ENCODE peak calls at places on chromosomes 3 and 15, in eight cellular contexts. One of them, this sample, is unnamed.

GRCh38 chr3:194395767-194396527 is 3.1 kb downstream of the GP5 start:
- DNase-seq in gastrocnemius medialis: no peak
- DNase-seq in OCI-LY7: no peak
- DNase-seq in Karpas-422: no peak
- DNase-seq in left ventricle myocardium inferior: peak; percentile 27
- DNase-seq in aorta: no peak
- DNase-seq in K562: peak; percentile 79
- DNase-seq in neuronal stem cell: no peak
- DNase-seq in this sample: no peak

GRCh38 chr15:61871926-61872522 is 188.2 kb downstream of the VPS13C start:
- DNase-seq in left ventricle myocardium inferior: no peak
- DNase-seq in gastrocnemius medialis: no peak
- DNase-seq in Karpas-422: peak; percentile 44
- DNase-seq in K562: peak; percentile 15
- DNase-seq in OCI-LY7: peak; percentile 24
- DNase-seq in aorta: no peak
- DNase-seq in neuronal stem cell: no peak
- DNase-seq in this sample: no peak

GRCh38 chr3:58120075-58120812 is 90.5 kb downstream of the DNASE1L3 start:
- DNase-seq in gastrocnemius medialis: no peak
- DNase-seq in Karpas-422: no peak
- DNase-seq in K562: no peak
- DNase-seq in OCI-LY7: no peak
- DNase-seq in aorta: no peak
- DNase-seq in left ventricle myocardium inferior: no peak
- DNase-seq in neuronal stem cell: no peak
- DNase-seq in this sample: no peak

GRCh38 chr15:71437919-71438318 is 322.6 kb downstream of the THSD4 start:
- DNase-seq in OCI-LY7: no peak
- DNase-seq in gastrocnemius medialis: no peak
- DNase-seq in neuronal stem cell: no peak
- DNase-seq in left ventricle myocardium inferior: no peak
- DNase-seq in K562: no peak
- DNase-seq in aorta: no peak
- DNase-seq in Karpas-422: no peak
- DNase-seq in this sample: no peak

GRCh38 chr3:120765830-120766511 is 23.4 kb downstream of the GTF2E1 start:
- DNase-seq in neuronal stem cell: no peak
- DNase-seq in OCI-LY7: no peak
- DNase-seq in K562: no peak
- DNase-seq in Karpas-422: no peak
- DNase-seq in gastrocnemius medialis: no peak
- DNase-seq in aorta: no peak
- DNase-seq in left ventricle myocardium inferior: no peak
- DNase-seq in this sample: no peak

GRCh38 chr15:60994842-60995495 is 234.1 kb downstream of the RORA start:
- DNase-seq in Karpas-422: no peak
- DNase-seq in K562: no peak
- DNase-seq in aorta: no peak
- DNase-seq in neuronal stem cell: no peak
- DNase-seq in left ventricle myocardium inferior: peak; percentile 22
- DNase-seq in OCI-LY7: no peak
- DNase-seq in gastrocnemius medialis: no peak
- DNase-seq in this sample: no peak

GRCh38 chr15:91050128-91050455 is 27.7 kb upstream of the VPS33B start:
- DNase-seq in left ventricle myocardium inferior: no peak
- DNase-seq in OCI-LY7: no peak
- DNase-seq in neuronal stem cell: no peak
- DNase-seq in aorta: no peak
- DNase-seq in Karpas-422: no peak
- DNase-seq in K562: no peak
- DNase-seq in gastrocnemius medialis: no peak
- DNase-seq in this sample: no peak

GRCh38 chr3:38907426-38907825 is 91.4 kb upstream of the SCN10A start:
- DNase-seq in OCI-LY7: no peak
- DNase-seq in neuronal stem cell: no peak
- DNase-seq in left ventricle myocardium inferior: no peak
- DNase-seq in Karpas-422: no peak
- DNase-seq in K562: no peak
- DNase-seq in gastrocnemius medialis: no peak
- DNase-seq in aorta: no peak
- DNase-seq in this sample: no peak

GRCh38 chr15:60017538-60018199 is 13.6 kb downstream of the FOXB1 start:
- DNase-seq in K562: no peak
- DNase-seq in neuronal stem cell: no peak
- DNase-seq in OCI-LY7: no peak
- DNase-seq in Karpas-422: no peak
- DNase-seq in aorta: no peak
- DNase-seq in left ventricle myocardium inferior: no peak
- DNase-seq in gastrocnemius medialis: no peak
- DNase-seq in this sample: no peak

GRCh38 chr3:60294181-60294580 is 957.1 kb downstream of the FHIT start:
- DNase-seq in aorta: no peak
- DNase-seq in Karpas-422: no peak
- DNase-seq in neuronal stem cell: no peak
- DNase-seq in left ventricle myocardium inferior: no peak
- DNase-seq in OCI-LY7: no peak
- DNase-seq in gastrocnemius medialis: no peak
- DNase-seq in K562: no peak
- DNase-seq in this sample: no peak

GRCh38 chr3:16476636-16477035 is 36.9 kb downstream of the RFTN1 start:
- DNase-seq in neuronal stem cell: no peak
- DNase-seq in gastrocnemius medialis: no peak
- DNase-seq in aorta: no peak
- DNase-seq in OCI-LY7: no peak
- DNase-seq in Karpas-422: no peak
- DNase-seq in K562: no peak
- DNase-seq in left ventricle myocardium inferior: no peak
- DNase-seq in this sample: no peak

GRCh38 chr3:29955413-29955812 is 651.0 kb upstream of the TGFBR2 start:
- DNase-seq in neuronal stem cell: no peak
- DNase-seq in gastrocnemius medialis: no peak
- DNase-seq in aorta: no peak
- DNase-seq in K562: no peak
- DNase-seq in OCI-LY7: no peak
- DNase-seq in Karpas-422: no peak
- DNase-seq in left ventricle myocardium inferior: no peak
- DNase-seq in this sample: no peak

GRCh38 chr15:69161878-69162213 is 1.4 kb downstream of the GLCE start:
- DNase-seq in K562: no peak
- DNase-seq in OCI-LY7: no peak
- DNase-seq in gastrocnemius medialis: no peak
- DNase-seq in neuronal stem cell: no peak
- DNase-seq in left ventricle myocardium inferior: no peak
- DNase-seq in Karpas-422: no peak
- DNase-seq in aorta: no peak
- DNase-seq in this sample: no peak

GRCh38 chr3:120908803-120909601 is 997 bp downstream of the STXBP5L start:
- DNase-seq in neuronal stem cell: peak; percentile 11
- DNase-seq in Karpas-422: no peak
- DNase-seq in gastrocnemius medialis: no peak
- DNase-seq in left ventricle myocardium inferior: no peak
- DNase-seq in OCI-LY7: peak; percentile 58
- DNase-seq in aorta: peak; percentile 75
- DNase-seq in K562: no peak
- DNase-seq in this sample: no peak

GRCh38 chr3:168047190-168047795 is 48.4 kb downstream of the GOLIM4 start:
- DNase-seq in K562: peak; percentile 54
- DNase-seq in gastrocnemius medialis: no peak
- DNase-seq in neuronal stem cell: peak; percentile 46
- DNase-seq in left ventricle myocardium inferior: no peak
- DNase-seq in aorta: no peak
- DNase-seq in Karpas-422: peak; percentile 93
- DNase-seq in OCI-LY7: peak; percentile 89
- DNase-seq in this sample: no peak

GRCh38 chr3:45972534-45973402 is 22.9 kb downstream of the FYCO1 start:
- DNase-seq in Karpas-422: no peak
- DNase-seq in OCI-LY7: peak; percentile 43
- DNase-seq in K562: no peak
- DNase-seq in left ventricle myocardium inferior: no peak
- DNase-seq in neuronal stem cell: no peak
- DNase-seq in aorta: no peak
- DNase-seq in gastrocnemius medialis: peak; percentile 62
- DNase-seq in this sample: no peak

GRCh38 chr15:57138260-57138895 is 219.9 kb downstream of the TCF12 start:
- DNase-seq in neuronal stem cell: peak; percentile 48
- DNase-seq in Karpas-422: peak; percentile 59
- DNase-seq in aorta: no peak
- DNase-seq in left ventricle myocardium inferior: no peak
- DNase-seq in OCI-LY7: peak; percentile 24
- DNase-seq in K562: peak; percentile 52
- DNase-seq in gastrocnemius medialis: no peak
- DNase-seq in this sample: no peak

GRCh38 chr3:188049890-188050530 is 103.9 kb upstream of the LPP start:
- DNase-seq in K562: no peak
- DNase-seq in OCI-LY7: peak; percentile 74
- DNase-seq in left ventricle myocardium inferior: no peak
- DNase-seq in aorta: no peak
- DNase-seq in gastrocnemius medialis: no peak
- DNase-seq in neuronal stem cell: no peak
- DNase-seq in Karpas-422: peak; percentile 54
- DNase-seq in this sample: no peak

GRCh38 chr15:91694829-91695205 is 158.7 kb upstream of the SLCO3A1 start:
- DNase-seq in Karpas-422: no peak
- DNase-seq in gastrocnemius medialis: peak; percentile 31
- DNase-seq in neuronal stem cell: no peak
- DNase-seq in aorta: no peak
- DNase-seq in OCI-LY7: no peak
- DNase-seq in left ventricle myocardium inferior: no peak
- DNase-seq in K562: no peak
- DNase-seq in this sample: peak; percentile 59

GRCh38 chr3:30248423-30248822 is 358.0 kb upstream of the TGFBR2 start:
- DNase-seq in left ventricle myocardium inferior: no peak
- DNase-seq in Karpas-422: no peak
- DNase-seq in gastrocnemius medialis: no peak
- DNase-seq in K562: no peak
- DNase-seq in aorta: no peak
- DNase-seq in neuronal stem cell: no peak
- DNase-seq in OCI-LY7: no peak
- DNase-seq in this sample: no peak

GRCh38 chr3:170868577-170869239 is 1.3 kb downstream of the RPL22L1 start:
- DNase-seq in gastrocnemius medialis: no peak
- DNase-seq in OCI-LY7: no peak
- DNase-seq in K562: no peak
- DNase-seq in aorta: no peak
- DNase-seq in left ventricle myocardium inferior: no peak
- DNase-seq in neuronal stem cell: no peak
- DNase-seq in Karpas-422: peak; percentile 54
- DNase-seq in this sample: no peak

DNA sequence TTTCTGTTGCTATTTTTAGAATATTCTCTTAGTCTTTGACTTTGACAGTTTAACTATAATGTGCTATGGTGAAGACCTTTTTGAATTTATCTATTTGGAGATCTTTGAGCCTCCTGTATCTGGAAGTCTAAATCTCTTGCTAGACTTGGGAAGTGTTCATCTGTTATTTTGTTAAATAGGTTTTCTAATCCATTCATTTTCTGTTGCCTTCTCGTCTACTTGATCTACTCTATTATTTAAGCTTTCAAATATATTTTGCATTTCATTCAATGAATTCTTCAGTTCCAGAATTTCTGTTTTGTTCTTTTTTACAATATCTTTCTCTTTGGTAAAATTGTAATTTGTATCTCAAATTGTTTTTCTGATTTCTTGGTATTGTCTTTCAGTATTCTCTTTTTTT is 47.8 kb downstream of the LEKR1 start:
- DNase-seq in neuronal stem cell: no peak
- DNase-seq in gastrocnemius medialis: no peak
- DNase-seq in OCI-LY7: no peak
- DNase-seq in K562: no peak
- DNase-seq in aorta: no peak
- DNase-seq in left ventricle myocardium inferior: no peak
- DNase-seq in Karpas-422: peak; percentile 47
- DNase-seq in this sample: no peak
- H3K9me3 ChIP-seq in neuronal stem cell: peaks cover 3% of the 10 kb centered on the region
- H3K9me3 ChIP-seq in gastrocnemius medialis: peaks cover 4% of the 10 kb centered on the region
- H3K9me3 ChIP-seq in OCI-LY7: peaks cover 11% of the 10 kb centered on the region
- H3K9me3 ChIP-seq in K562: peaks cover 1% of the 10 kb centered on the region
- H3K9me3 ChIP-seq in aorta: no peaks in the 10 kb centered on the region
- H3K9me3 ChIP-seq in left ventricle myocardium inferior: peaks cover 71% of the 10 kb centered on the region
- H3K9me3 ChIP-seq in Karpas-422: peaks cover 26% of the 10 kb centered on the region
- H3K9me3 ChIP-seq in this sample: no peaks in the 10 kb centered on the region

GRCh38 chr3:42507751-42508335 is 5.4 kb downstream of the VIPR1 start:
- DNase-seq in gastrocnemius medialis: no peak
- DNase-seq in Karpas-422: no peak
- DNase-seq in neuronal stem cell: no peak
- DNase-seq in aorta: peak; percentile 41
- DNase-seq in OCI-LY7: no peak
- DNase-seq in left ventricle myocardium inferior: no peak
- DNase-seq in K562: no peak
- DNase-seq in this sample: no peak
- H3K4me1 ChIP-seq in gastrocnemius medialis: no peaks in the 10 kb centered on the region
- H3K4me1 ChIP-seq in Karpas-422: peaks cover 1% of the 10 kb centered on the region
- H3K4me1 ChIP-seq in neuronal stem cell: no peaks in the 10 kb centered on the region
- H3K4me1 ChIP-seq in aorta: no peaks in the 10 kb centered on the region
- H3K4me1 ChIP-seq in OCI-LY7: peaks cover 7% of the 10 kb centered on the region
- H3K4me1 ChIP-seq in left ventricle myocardium inferior: peaks cover 31% of the 10 kb centered on the region
- H3K4me1 ChIP-seq in K562: peaks cover 4% of the 10 kb centered on the region
- H3K4me1 ChIP-seq in this sample: no peaks in the 10 kb centered on the region

DNA sequence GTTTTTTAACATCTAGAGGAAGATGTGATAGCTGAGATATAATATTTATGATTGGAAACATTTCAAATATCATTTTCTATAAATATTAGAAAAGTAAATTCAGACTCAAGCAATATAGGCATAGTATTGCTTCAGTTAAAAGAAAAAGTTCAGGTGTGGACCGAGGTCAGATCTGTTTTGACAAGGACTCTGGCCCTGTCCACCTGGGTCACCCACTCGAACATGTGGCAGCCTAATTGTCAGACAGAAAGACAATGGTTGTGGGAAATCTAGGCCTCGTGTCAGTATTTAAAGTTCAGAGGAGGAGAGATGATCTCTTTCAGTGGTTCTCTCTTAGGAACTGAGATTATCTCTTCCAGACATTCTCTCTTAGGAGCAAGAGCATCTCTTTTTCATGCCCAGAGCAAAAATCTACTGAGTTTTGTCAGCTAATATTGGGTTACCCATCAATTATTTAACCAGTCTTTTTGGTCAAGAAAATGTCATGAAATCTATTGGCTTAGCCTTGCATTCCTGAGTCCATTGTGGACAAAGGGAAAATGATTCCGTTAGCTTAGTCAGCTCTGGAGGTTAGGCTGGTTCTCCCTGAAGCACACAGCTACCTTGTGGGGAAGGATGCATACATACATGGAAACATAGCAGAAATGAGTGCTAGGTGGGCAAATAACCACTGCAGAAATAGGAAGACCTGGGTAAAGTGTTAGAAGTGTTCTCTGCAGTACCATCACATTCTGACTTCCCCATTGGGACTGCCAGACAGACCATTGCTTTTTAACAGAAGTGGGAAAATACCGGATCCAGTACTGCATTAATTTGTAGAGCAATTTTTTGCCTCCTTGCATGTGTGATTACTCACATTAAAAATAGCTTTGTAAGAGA is 343.3 kb downstream of the GRM7 start:
- DNase-seq in Karpas-422: no peak
- DNase-seq in neuronal stem cell: no peak
- DNase-seq in K562: no peak
- DNase-seq in aorta: no peak
- DNase-seq in gastrocnemius medialis: no peak
- DNase-seq in left ventricle myocardium inferior: no peak
- DNase-seq in OCI-LY7: no peak
- DNase-seq in this sample: no peak
- H3K27ac ChIP-seq in Karpas-422: no peak overlapping the region
- H3K27ac ChIP-seq in neuronal stem cell: no peak overlapping the region
- H3K27ac ChIP-seq in K562: no peak overlapping the region
- H3K27ac ChIP-seq in aorta: no peak overlapping the region
- H3K27ac ChIP-seq in gastrocnemius medialis: no peak overlapping the region
- H3K27ac ChIP-seq in left ventricle myocardium inferior: no peak overlapping the region
- H3K27ac ChIP-seq in OCI-LY7: no peak overlapping the region
- H3K27ac ChIP-seq in this sample: no peak overlapping the region

GRCh38 chr15:27088584-27089232 is 117.7 kb downstream of the GABRG3 start:
- DNase-seq in left ventricle myocardium inferior: no peak
- DNase-seq in neuronal stem cell: no peak
- DNase-seq in Karpas-422: no peak
- DNase-seq in OCI-LY7: no peak
- DNase-seq in gastrocnemius medialis: no peak
- DNase-seq in aorta: no peak
- DNase-seq in K562: peak; percentile 56
- DNase-seq in this sample: no peak
- H3K9me3 ChIP-seq in left ventricle myocardium inferior: peaks cover 27% of the 10 kb centered on the region
- H3K9me3 ChIP-seq in neuronal stem cell: no peaks in the 10 kb centered on the region
- H3K9me3 ChIP-seq in Karpas-422: peaks cover 49% of the 10 kb centered on the region
- H3K9me3 ChIP-seq in OCI-LY7: peaks cover 8% of the 10 kb centered on the region
- H3K9me3 ChIP-seq in gastrocnemius medialis: no peaks in the 10 kb centered on the region
- H3K9me3 ChIP-seq in aorta: peaks cover 5% of the 10 kb centered on the region
- H3K9me3 ChIP-seq in K562: peaks cover 4% of the 10 kb centered on the region
- H3K9me3 ChIP-seq in this sample: no peaks in the 10 kb centered on the region